ENCODE peak calls at places on chromosome 10, in eight cellular contexts. One of them, this sample, is unnamed.

GRCh38 chr10:126576336-126576735 is 94.2 kb downstream of the C10orf90 start:
- DNase-seq in testis: no peak
- DNase-seq in brain microvascular endothelial cell: peak; percentile 60
- DNase-seq in fibroblast of mammary gland: peak; percentile 65
- DNase-seq in fibroblast of lung: peak; percentile 81
- DNase-seq in ascending aorta: no peak
- DNase-seq in HCT116: no peak
- DNase-seq in Peyer's patch: no peak
- DNase-seq in this sample: no peak

GRCh38 chr10:113876461-113876860 is 22.0 kb downstream of the NHLRC2 start:
- DNase-seq in testis: no peak
- DNase-seq in brain microvascular endothelial cell: no peak
- DNase-seq in fibroblast of mammary gland: no peak
- DNase-seq in fibroblast of lung: no peak
- DNase-seq in ascending aorta: no peak
- DNase-seq in HCT116: no peak
- DNase-seq in Peyer's patch: no peak
- DNase-seq in this sample: no peak

GRCh38 chr10:110361800-110362456 is 57.2 kb upstream of the SMNDC1 start:
- DNase-seq in testis: no peak
- DNase-seq in brain microvascular endothelial cell: no peak
- DNase-seq in fibroblast of mammary gland: no peak
- DNase-seq in fibroblast of lung: no peak
- DNase-seq in ascending aorta: no peak
- DNase-seq in HCT116: no peak
- DNase-seq in Peyer's patch: no peak
- DNase-seq in this sample: no peak

GRCh38 chr10:132515811-132516726 is 21.5 kb upstream of the INPP5A start:
- DNase-seq in testis: no peak
- DNase-seq in brain microvascular endothelial cell: no peak
- DNase-seq in fibroblast of mammary gland: peak; percentile 23
- DNase-seq in fibroblast of lung: no peak
- DNase-seq in ascending aorta: no peak
- DNase-seq in HCT116: no peak
- DNase-seq in Peyer's patch: peak; percentile 44
- DNase-seq in this sample: peak; percentile 14

GRCh38 chr10:60714242-60714641 is 64.0 kb upstream of the CDK1 start:
- DNase-seq in testis: no peak
- DNase-seq in brain microvascular endothelial cell: no peak
- DNase-seq in fibroblast of mammary gland: no peak
- DNase-seq in fibroblast of lung: peak; percentile 59
- DNase-seq in ascending aorta: no peak
- DNase-seq in HCT116: no peak
- DNase-seq in Peyer's patch: no peak
- DNase-seq in this sample: no peak

GRCh38 chr10:78502208-78502943 is 468.7 kb downstream of the RPS24 start:
- DNase-seq in testis: no peak
- DNase-seq in brain microvascular endothelial cell: peak; percentile 35
- DNase-seq in fibroblast of mammary gland: peak; percentile 39
- DNase-seq in fibroblast of lung: peak; percentile 71
- DNase-seq in ascending aorta: no peak
- DNase-seq in HCT116: no peak
- DNase-seq in Peyer's patch: no peak
- DNase-seq in this sample: no peak

GRCh38 chr10:113433711-113434110 is 119.1 kb upstream of the HABP2 start:
- DNase-seq in testis: no peak
- DNase-seq in brain microvascular endothelial cell: no peak
- DNase-seq in fibroblast of mammary gland: no peak
- DNase-seq in fibroblast of lung: no peak
- DNase-seq in ascending aorta: no peak
- DNase-seq in HCT116: no peak
- DNase-seq in Peyer's patch: no peak
- DNase-seq in this sample: no peak

GRCh38 chr10:23408330-23408976 is 30.4 kb upstream of the OTUD1 start:
- DNase-seq in testis: no peak
- DNase-seq in brain microvascular endothelial cell: no peak
- DNase-seq in fibroblast of mammary gland: peak; percentile 67
- DNase-seq in fibroblast of lung: peak; percentile 5
- DNase-seq in ascending aorta: no peak
- DNase-seq in HCT116: no peak
- DNase-seq in Peyer's patch: no peak
- DNase-seq in this sample: no peak

GRCh38 chr10:68163735-68164134 is 54.4 kb downstream of the MYPN start:
- DNase-seq in testis: no peak
- DNase-seq in brain microvascular endothelial cell: no peak
- DNase-seq in fibroblast of mammary gland: no peak
- DNase-seq in fibroblast of lung: no peak
- DNase-seq in ascending aorta: no peak
- DNase-seq in HCT116: no peak
- DNase-seq in Peyer's patch: no peak
- DNase-seq in this sample: no peak

GRCh38 chr10:79229081-79229541 is 118.2 kb upstream of the PPIF start:
- DNase-seq in testis: no peak
- DNase-seq in brain microvascular endothelial cell: no peak
- DNase-seq in fibroblast of mammary gland: no peak
- DNase-seq in fibroblast of lung: no peak
- DNase-seq in ascending aorta: no peak
- DNase-seq in HCT116: no peak
- DNase-seq in Peyer's patch: no peak
- DNase-seq in this sample: no peak

GRCh38 chr10:72564596-72564995 is 61.3 kb downstream of the MICU1 start:
- DNase-seq in testis: no peak
- DNase-seq in brain microvascular endothelial cell: peak; percentile 54
- DNase-seq in fibroblast of mammary gland: peak; percentile 71
- DNase-seq in fibroblast of lung: peak; percentile 76
- DNase-seq in ascending aorta: no peak
- DNase-seq in HCT116: no peak
- DNase-seq in Peyer's patch: no peak
- DNase-seq in this sample: no peak

GRCh38 chr10:49512121-49512809 is 26.7 kb downstream of the ERCC6 start:
- DNase-seq in testis: peak; percentile 22
- DNase-seq in brain microvascular endothelial cell: no peak
- DNase-seq in fibroblast of mammary gland: peak; percentile 50
- DNase-seq in fibroblast of lung: peak; percentile 30
- DNase-seq in ascending aorta: no peak
- DNase-seq in HCT116: peak; percentile 16
- DNase-seq in Peyer's patch: no peak
- DNase-seq in this sample: no peak

GRCh38 chr10:46516660-46517416 is 39.6 kb downstream of the GPRIN2 start:
- DNase-seq in testis: peak; percentile 11
- DNase-seq in brain microvascular endothelial cell: peak; percentile 83
- DNase-seq in fibroblast of mammary gland: peak; percentile 87
- DNase-seq in fibroblast of lung: peak; percentile 86
- DNase-seq in ascending aorta: no peak
- DNase-seq in HCT116: no peak
- DNase-seq in Peyer's patch: peak; percentile 45
- DNase-seq in this sample: no peak

GRCh38 chr10:52232561-52233350 is 81.3 kb upstream of the DKK1 start:
- DNase-seq in testis: no peak
- DNase-seq in brain microvascular endothelial cell: peak; percentile 20
- DNase-seq in fibroblast of mammary gland: no peak
- DNase-seq in fibroblast of lung: peak; percentile 4
- DNase-seq in ascending aorta: no peak
- DNase-seq in HCT116: no peak
- DNase-seq in Peyer's patch: no peak
- DNase-seq in this sample: no peak

GRCh38 chr10:122186822-122187810 is 84.0 kb upstream of the BTBD16 start:
- DNase-seq in testis: no peak
- DNase-seq in brain microvascular endothelial cell: no peak
- DNase-seq in fibroblast of mammary gland: no peak
- DNase-seq in fibroblast of lung: peak; percentile 31
- DNase-seq in ascending aorta: no peak
- DNase-seq in HCT116: no peak
- DNase-seq in Peyer's patch: no peak
- DNase-seq in this sample: no peak

GRCh38 chr10:99981581-99982199 is 28.1 kb downstream of the DNMBP start:
- DNase-seq in testis: no peak
- DNase-seq in brain microvascular endothelial cell: no peak
- DNase-seq in fibroblast of mammary gland: peak; percentile 38
- DNase-seq in fibroblast of lung: no peak
- DNase-seq in ascending aorta: no peak
- DNase-seq in HCT116: no peak
- DNase-seq in Peyer's patch: no peak
- DNase-seq in this sample: no peak

GRCh38 chr10:115171392-115171960 is 78.3 kb downstream of the ATRNL1 start:
- DNase-seq in testis: no peak
- DNase-seq in brain microvascular endothelial cell: no peak
- DNase-seq in fibroblast of mammary gland: peak; percentile 4
- DNase-seq in fibroblast of lung: peak; percentile 1
- DNase-seq in ascending aorta: no peak
- DNase-seq in HCT116: peak; percentile 7
- DNase-seq in Peyer's patch: no peak
- DNase-seq in this sample: no peak

GRCh38 chr10:116053910-116054309 is 219.1 kb downstream of the GFRA1 start:
- DNase-seq in testis: no peak
- DNase-seq in brain microvascular endothelial cell: no peak
- DNase-seq in fibroblast of mammary gland: no peak
- DNase-seq in fibroblast of lung: no peak
- DNase-seq in ascending aorta: no peak
- DNase-seq in HCT116: no peak
- DNase-seq in Peyer's patch: no peak
- DNase-seq in this sample: no peak

GRCh38 chr10:12606461-12606860 is 257.1 kb downstream of the CAMK1D start:
- DNase-seq in testis: no peak
- DNase-seq in brain microvascular endothelial cell: no peak
- DNase-seq in fibroblast of mammary gland: no peak
- DNase-seq in fibroblast of lung: no peak
- DNase-seq in ascending aorta: no peak
- DNase-seq in HCT116: no peak
- DNase-seq in Peyer's patch: peak; percentile 77
- DNase-seq in this sample: no peak

GRCh38 chr10:76911184-76911583 is 726.4 kb downstream of the KCNMA1 start:
- DNase-seq in testis: no peak
- DNase-seq in brain microvascular endothelial cell: no peak
- DNase-seq in fibroblast of mammary gland: no peak
- DNase-seq in fibroblast of lung: no peak
- DNase-seq in ascending aorta: no peak
- DNase-seq in HCT116: no peak
- DNase-seq in Peyer's patch: no peak
- DNase-seq in this sample: no peak

GRCh38 chr10:93079663-93080349 is 6.1 kb downstream of the CYP26A1 start:
- DNase-seq in testis: no peak
- DNase-seq in brain microvascular endothelial cell: no peak
- DNase-seq in fibroblast of mammary gland: no peak
- DNase-seq in fibroblast of lung: no peak
- DNase-seq in ascending aorta: no peak
- DNase-seq in HCT116: no peak
- DNase-seq in Peyer's patch: no peak
- DNase-seq in this sample: no peak

GRCh38 chr10:97708976-97709745 is 4.4 kb upstream of the MARVELD1 start:
- DNase-seq in testis: peak; percentile 89
- DNase-seq in brain microvascular endothelial cell: peak; percentile 83
- DNase-seq in fibroblast of mammary gland: peak; percentile 77
- DNase-seq in fibroblast of lung: peak; percentile 81
- DNase-seq in ascending aorta: no peak
- DNase-seq in HCT116: no peak
- DNase-seq in Peyer's patch: peak; percentile 88
- DNase-seq in this sample: no peak

GRCh38 chr10:97708167-97708566 is 5.4 kb upstream of the MARVELD1 start:
- DNase-seq in testis: no peak
- DNase-seq in brain microvascular endothelial cell: no peak
- DNase-seq in fibroblast of mammary gland: no peak
- DNase-seq in fibroblast of lung: no peak
- DNase-seq in ascending aorta: no peak
- DNase-seq in HCT116: no peak
- DNase-seq in Peyer's patch: no peak
- DNase-seq in this sample: no peak

GRCh38 chr10:97707134-97707861 is 6.2 kb upstream of the MARVELD1 start:
- DNase-seq in testis: no peak
- DNase-seq in brain microvascular endothelial cell: no peak
- DNase-seq in fibroblast of mammary gland: no peak
- DNase-seq in fibroblast of lung: no peak
- DNase-seq in ascending aorta: no peak
- DNase-seq in HCT116: no peak
- DNase-seq in Peyer's patch: peak; percentile 60
- DNase-seq in this sample: no peak

GRCh38 chr10:97711640-97712267 is 1.8 kb upstream of the MARVELD1 start:
- DNase-seq in testis: no peak
- DNase-seq in brain microvascular endothelial cell: no peak
- DNase-seq in fibroblast of mammary gland: no peak
- DNase-seq in fibroblast of lung: no peak
- DNase-seq in ascending aorta: no peak
- DNase-seq in HCT116: no peak
- DNase-seq in Peyer's patch: no peak
- DNase-seq in this sample: no peak

GRCh38 chr10:97709746-97710078 is 3.8 kb upstream of the MARVELD1 start:
- DNase-seq in testis: no peak
- DNase-seq in brain microvascular endothelial cell: no peak
- DNase-seq in fibroblast of mammary gland: no peak
- DNase-seq in fibroblast of lung: no peak
- DNase-seq in ascending aorta: no peak
- DNase-seq in HCT116: no peak
- DNase-seq in Peyer's patch: no peak
- DNase-seq in this sample: no peak
- TF ChIP-seq CTCF in testis: no peak
- TF ChIP-seq CTCF in brain microvascular endothelial cell: no peak
- TF ChIP-seq CTCF in fibroblast of mammary gland: no peak
- TF ChIP-seq CTCF in fibroblast of lung: no peak
- TF ChIP-seq CTCF in ascending aorta: no peak
- TF ChIP-seq CTCF in HCT116: peak; percentile 20
- TF ChIP-seq CTCF in Peyer's patch: no peak
- TF ChIP-seq CTCF in this sample: no peak

GRCh38 chr10:14601872-14602725 is 172.6 kb downstream of the FAM107B start:
- DNase-seq in testis: peak; percentile 29
- DNase-seq in brain microvascular endothelial cell: peak; percentile 89
- DNase-seq in fibroblast of mammary gland: peak; percentile 58
- DNase-seq in fibroblast of lung: peak; percentile 86
- DNase-seq in ascending aorta: no peak
- DNase-seq in HCT116: peak; percentile 52
- DNase-seq in Peyer's patch: peak; percentile 87
- DNase-seq in this sample: peak; percentile 51
- TF ChIP-seq CTCF in testis: no peak
- TF ChIP-seq CTCF in brain microvascular endothelial cell: no peak
- TF ChIP-seq CTCF in fibroblast of mammary gland: no peak
- TF ChIP-seq CTCF in fibroblast of lung: no peak
- TF ChIP-seq CTCF in ascending aorta: no peak
- TF ChIP-seq CTCF in HCT116: no peak
- TF ChIP-seq CTCF in Peyer's patch: no peak
- TF ChIP-seq CTCF in this sample: no peak

DNA sequence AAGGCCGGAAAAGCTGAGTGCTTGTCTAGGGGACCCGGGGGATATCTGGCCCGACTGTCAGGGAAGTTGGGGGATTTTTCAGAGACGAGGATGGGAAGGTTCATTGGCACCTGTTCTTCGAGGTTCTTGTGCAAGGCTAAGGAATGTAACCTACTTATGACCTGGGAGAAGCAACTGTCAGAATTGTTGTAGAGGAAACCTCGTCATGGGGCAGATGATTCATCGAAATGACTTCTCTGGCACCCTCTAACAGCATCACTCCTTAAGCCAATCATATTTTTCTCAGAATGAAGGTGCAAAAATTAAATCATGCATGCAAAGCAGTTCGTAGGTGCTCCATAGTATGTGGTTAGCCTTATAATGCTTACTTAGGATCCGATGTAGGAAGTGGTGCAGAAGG is 58.6 kb downstream of the PLXDC2 start:
- DNase-seq in testis: no peak
- DNase-seq in brain microvascular endothelial cell: peak; percentile 6
- DNase-seq in fibroblast of mammary gland: no peak
- DNase-seq in fibroblast of lung: peak; percentile 45
- DNase-seq in ascending aorta: no peak
- DNase-seq in HCT116: no peak
- DNase-seq in Peyer's patch: no peak
- DNase-seq in this sample: no peak
- TF ChIP-seq CTCF in testis: no peak
- TF ChIP-seq CTCF in brain microvascular endothelial cell: no peak
- TF ChIP-seq CTCF in fibroblast of mammary gland: no peak
- TF ChIP-seq CTCF in fibroblast of lung: no peak
- TF ChIP-seq CTCF in ascending aorta: no peak
- TF ChIP-seq CTCF in HCT116: no peak
- TF ChIP-seq CTCF in Peyer's patch: no peak
- TF ChIP-seq CTCF in this sample: no peak

GRCh38 chr10:43316988-43317387 is 50.1 kb upstream of the RASGEF1A start:
- DNase-seq in testis: no peak
- DNase-seq in brain microvascular endothelial cell: no peak
- DNase-seq in fibroblast of mammary gland: no peak
- DNase-seq in fibroblast of lung: no peak
- DNase-seq in ascending aorta: no peak
- DNase-seq in HCT116: no peak
- DNase-seq in Peyer's patch: no peak
- DNase-seq in this sample: no peak
- TF ChIP-seq CTCF in testis: no peak
- TF ChIP-seq CTCF in brain microvascular endothelial cell: no peak
- TF ChIP-seq CTCF in fibroblast of mammary gland: no peak
- TF ChIP-seq CTCF in fibroblast of lung: no peak
- TF ChIP-seq CTCF in ascending aorta: no peak
- TF ChIP-seq CTCF in HCT116: no peak
- TF ChIP-seq CTCF in Peyer's patch: no peak
- TF ChIP-seq CTCF in this sample: no peak

This sample was measured in activated B cell treated with CpG ODN at 0.5 μM for 24 hours.